ENCODE peak calls at places on chromosomes 12 and 14, in four cellular contexts. L is neural progenitor cell, E is pancreas, V is A549. K is an unnamed sample.

GRCh38 chr12:1881301-1881700 is 37.2 kb downstream of the CACNA2D4 start:
- DNase-seq in V (no peak), E (no peak), L (no peak), K (no peak)

GRCh38 chr14:99838555-99839193 is 45.5 kb downstream of the EML1 start:
- DNase-seq in L (peak), V (peak), E (no peak), K (no peak)

GRCh38 chr14:77260631-77261030 is 10.4 kb downstream of the NGB start:
- DNase-seq in L (no peak), E (peak), V (no peak), K (no peak)

GRCh38 chr12:20852649-20853048 is 42.1 kb downstream of the SLCO1B3 start:
- DNase-seq in V (no peak), E (no peak), L (no peak), K (no peak)

GRCh38 chr12:99067171-99067785 is 422.2 kb downstream of the APAF1 start:
- DNase-seq in L (no peak), E (no peak), V (no peak), K (no peak)

GRCh38 chr12:26651566-26652188 is 181.3 kb downstream of the ITPR2 start:
- DNase-seq in E (no peak), V (peak), L (peak), K (no peak)

GRCh38 chr12:59076611-59077010 is 156.3 kb upstream of the LRIG3 start:
- DNase-seq in V (no peak), E (no peak), L (no peak), K (no peak)

GRCh38 chr12:121786441-121786825 is 7.1 kb downstream of the RHOF start:
- DNase-seq in L (no peak), V (peak), E (no peak), K (no peak)

GRCh38 chr12:66963901-66964300 is 285.0 kb upstream of the GRIP1 start:
- DNase-seq in L (no peak), V (no peak), E (no peak), K (no peak)

GRCh38 chr14:20512139-20512905 is 7.0 kb downstream of the RNASE10 start:
- DNase-seq in L (no peak), V (no peak), E (no peak), K (no peak)

GRCh38 chr14:95713596-95714371 is at the start of gene TCL1A:
- DNase-seq in V (no peak), L (no peak), E (peak), K (peak)

GRCh38 chr14:103386632-103387329 is 1.6 kb downstream of the MARK3 start:
- DNase-seq in L (peak), E (no peak), V (no peak), K (no peak)

GRCh38 chr14:69643430-69644200 is 32.2 kb downstream of the SUSD6 start:
- DNase-seq in V (peak), E (peak), L (no peak), K (no peak)

GRCh38 chr12:8032242-8033152 is at the start of gene FOXJ2:
- DNase-seq in L (peak), E (peak), V (peak), K (peak)
- TF ChIP-seq CTCF in L (peak), E (no peak), V (no peak), K (no peak)

DNA sequence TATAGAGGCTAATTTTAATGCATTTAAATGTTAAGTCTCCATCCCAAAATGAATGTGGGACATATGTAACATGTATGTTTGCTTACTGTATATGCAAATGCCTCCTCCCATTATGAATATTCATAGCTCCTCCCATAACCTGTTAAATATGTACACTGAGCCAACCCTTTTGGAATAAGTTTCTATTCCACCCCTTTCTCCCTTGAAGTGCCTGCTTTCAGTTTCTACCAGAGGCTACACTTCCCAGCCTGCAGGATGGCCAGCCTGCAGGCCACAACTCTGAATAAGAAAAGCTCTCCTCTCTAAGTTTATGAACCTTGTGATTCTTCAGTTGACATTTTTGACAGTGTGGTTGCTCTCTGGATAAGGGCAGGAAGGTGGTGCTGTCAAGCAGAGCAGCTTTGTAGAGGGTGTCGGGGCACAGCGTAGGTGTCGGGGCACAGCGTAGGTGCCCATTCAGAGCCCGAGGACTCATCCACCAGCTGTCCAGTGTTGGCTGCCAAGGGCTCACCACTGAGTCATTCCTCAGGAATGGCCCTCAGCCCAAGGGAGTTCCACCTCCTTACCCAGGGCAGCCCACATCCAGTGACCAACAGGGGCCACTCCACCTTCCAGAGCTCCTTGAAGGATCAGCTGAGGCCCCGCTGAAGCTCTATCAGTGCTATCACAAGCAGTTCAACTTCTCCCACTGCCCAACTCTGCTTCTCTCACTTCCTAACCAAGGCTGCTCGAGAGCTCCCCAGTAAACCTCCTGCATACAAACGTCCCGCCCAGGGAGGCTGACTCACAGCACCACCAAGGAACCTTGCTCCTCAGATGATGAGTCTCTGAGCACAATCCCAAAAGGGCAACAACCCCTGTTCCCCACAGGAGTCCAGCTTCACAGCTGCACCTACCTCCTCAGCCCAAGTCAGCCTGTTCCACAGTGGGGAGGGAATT is 31.4 kb downstream of the VWF start:
- DNase-seq in V (peak), E (no peak), L (no peak), K (no peak)
- TF ChIP-seq CTCF in V (no peak), E (no peak), L (no peak), K (no peak)

DNA sequence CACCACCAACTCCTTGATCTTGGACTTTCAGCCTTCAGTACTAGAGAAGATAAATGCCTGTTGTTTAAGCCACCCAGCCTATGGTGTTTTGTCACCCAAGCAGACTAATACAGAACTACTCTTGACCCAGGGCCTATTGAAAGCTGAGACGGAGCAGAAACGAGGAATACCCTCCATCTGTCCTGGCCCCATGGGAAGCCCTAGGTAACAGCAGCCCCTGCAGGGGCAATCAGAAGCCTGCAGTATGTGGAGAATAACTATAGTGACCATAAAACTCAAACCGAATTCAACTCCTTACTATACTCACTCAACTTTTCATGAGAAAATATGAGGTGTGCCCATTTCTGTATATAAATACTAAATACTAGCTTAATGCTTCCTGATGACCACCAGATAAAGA is 307.4 kb downstream of the NUAK1 start:
- DNase-seq in L (peak), V (no peak), E (no peak), K (no peak)
- TF ChIP-seq CTCF in L (peak), V (no peak), E (no peak), K (no peak)

DNA sequence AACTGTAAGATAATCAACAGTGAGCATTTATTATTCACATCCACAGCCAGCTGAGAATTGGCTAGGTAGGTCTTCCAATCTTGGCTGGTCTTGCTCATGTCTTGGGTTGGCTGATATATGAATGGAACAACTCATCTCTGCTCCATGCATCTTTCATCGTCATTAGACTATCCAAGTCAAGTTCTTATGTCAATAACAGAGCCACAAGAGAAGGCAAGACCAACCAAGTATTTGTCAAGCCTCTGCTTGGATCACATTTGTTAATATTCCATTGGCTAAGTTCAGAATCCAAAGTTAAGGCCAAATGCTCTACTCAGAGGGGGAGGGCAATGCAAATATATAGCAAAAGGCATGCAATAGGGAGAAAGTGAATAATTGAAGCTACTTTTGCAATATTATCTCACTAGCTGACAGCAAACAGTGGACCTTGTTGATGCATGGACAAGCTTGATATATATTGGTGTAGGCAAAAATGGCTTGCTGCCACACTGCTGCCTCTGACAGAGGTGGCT is 53.1 kb downstream of the WASHC3 start:
- DNase-seq in L (no peak), E (no peak), V (no peak), K (no peak)
- TF ChIP-seq CTCF in L (no peak), E (no peak), V (no peak), K (no peak)

GRCh38 chr14:73820631-73821030 is 31.0 kb upstream of the PTGR2 start:
- DNase-seq in L (no peak), V (no peak), E (no peak), K (no peak)

GRCh38 chr14:73823339-73823885 is 28.2 kb upstream of the PTGR2 start:
- DNase-seq in L (no peak), V (no peak), E (no peak), K (no peak)

GRCh38 chr14:73825551-73826188 is 26.0 kb upstream of the PTGR2 start:
- DNase-seq in V (peak), L (peak), E (peak), K (peak)

GRCh38 chr14:73824536-73824935 is 27.1 kb upstream of the PTGR2 start:
- DNase-seq in E (no peak), L (no peak), V (no peak), K (no peak)

DNA sequence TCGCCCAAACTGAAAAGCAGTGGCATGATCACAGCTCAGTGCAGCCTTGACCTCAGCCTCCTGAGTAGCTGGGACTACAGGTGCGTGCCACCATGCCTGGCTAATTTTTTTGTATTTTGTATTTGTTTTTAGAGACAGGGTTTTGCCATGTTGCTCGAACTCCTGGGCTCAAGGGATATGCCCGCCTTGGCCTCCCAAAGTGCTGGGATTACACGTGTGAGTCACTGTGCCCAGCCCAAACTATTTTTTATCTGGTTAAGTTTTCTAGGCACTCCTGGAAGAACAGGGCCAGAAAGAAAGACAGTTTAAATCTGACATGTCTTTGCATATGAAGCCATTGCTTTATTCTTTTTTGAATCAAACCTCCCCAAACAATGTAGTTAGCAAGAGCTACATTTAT is 27.5 kb upstream of the PTGR2 start:
- DNase-seq in E (no peak), L (no peak), V (no peak), K (no peak)
- TF ChIP-seq CTCF in E (no peak), L (no peak), V (no peak), K (no peak)

GRCh38 chr12:88973998-88974397 is 378.3 kb downstream of the DUSP6 start:
- DNase-seq in V (no peak), L (no peak), E (no peak), K (no peak)
- TF ChIP-seq CTCF in V (no peak), L (no peak), E (no peak), K (no peak)

GRCh38 chr12:100737168-100737567 is 57.4 kb upstream of the ANO4 start:
- DNase-seq in V (peak), L (peak), E (no peak), K (no peak)

GRCh38 chr12:100738086-100738485 is 56.5 kb upstream of the ANO4 start:
- DNase-seq in V (no peak), L (no peak), E (no peak), K (no peak)

DNA sequence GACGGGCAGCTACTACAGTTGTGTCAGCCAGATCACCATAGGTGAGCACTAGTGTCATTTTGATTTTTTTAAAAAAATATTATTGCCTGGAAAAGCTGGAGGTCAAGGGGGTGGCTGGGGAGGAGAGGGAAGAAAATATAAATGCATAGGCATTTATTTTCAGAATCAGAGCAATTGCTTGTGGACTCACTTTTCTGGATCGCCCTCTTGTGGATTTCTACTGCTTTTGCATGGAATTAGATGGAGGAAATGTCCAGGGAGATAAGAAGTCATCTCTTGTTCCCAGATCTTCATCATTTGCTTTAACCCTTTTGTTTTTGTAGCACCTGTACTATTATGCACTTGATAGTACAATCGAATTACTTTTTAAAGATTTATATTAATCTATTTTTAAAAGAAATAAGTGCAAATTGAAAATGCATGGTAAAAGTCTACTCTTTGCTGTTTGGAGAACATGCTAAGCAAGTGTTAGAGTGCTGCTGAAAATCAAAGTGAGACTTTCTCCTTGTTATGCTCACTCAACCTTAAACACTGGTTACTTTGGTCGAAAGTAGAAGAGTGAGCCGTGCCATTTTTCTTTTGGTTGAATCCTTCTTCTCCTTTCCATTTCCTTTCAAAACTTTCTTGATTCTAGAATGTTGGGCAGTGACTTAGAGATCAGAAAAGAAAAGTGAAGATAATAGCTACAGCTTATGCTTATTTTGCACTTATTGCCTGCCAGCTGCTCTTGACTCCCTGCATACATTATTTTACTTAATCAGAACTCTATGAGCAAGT is 60.6 kb upstream of the ANO4 start:
- DNase-seq in E (no peak), L (peak), V (peak), K (no peak)
- TF ChIP-seq CTCF in E (peak), L (peak), V (peak), K (no peak)

K was measured in activated B cell treated with CpG ODN at 0.5 μM for 24 hours.